ENCODE peak calls at places on chromosomes 4 and X, in seven cellular contexts. One of them, this sample, is unnamed.

GRCh38 chr4:57184378-57185031 is 74.3 kb upstream of the IGFBP7 start:
- DNase-seq in astrocyte: peak; percentile 14
- DNase-seq in coronary artery: no peak
- DNase-seq in body of pancreas: no peak
- DNase-seq in fibroblast of the aortic adventitia: no peak
- DNase-seq in A549: no peak
- DNase-seq in mesothelial cell of epicardium: no peak
- DNase-seq in this sample: no peak

GRCh38 chr4:189088783-189089182 is 851.9 kb upstream of the FRG1 start:
- DNase-seq in mesothelial cell of epicardium: no peak
- DNase-seq in fibroblast of the aortic adventitia: no peak
- DNase-seq in body of pancreas: no peak
- DNase-seq in coronary artery: no peak
- DNase-seq in astrocyte: no peak
- DNase-seq in A549: no peak
- DNase-seq in this sample: no peak

GRCh38 chrX:109760241-109760921 is 27.3 kb upstream of the ACSL4 start:
- DNase-seq in astrocyte: peak; percentile 17
- DNase-seq in A549: no peak
- DNase-seq in fibroblast of the aortic adventitia: peak; percentile 5
- DNase-seq in coronary artery: no peak
- DNase-seq in body of pancreas: no peak
- DNase-seq in mesothelial cell of epicardium: no peak
- DNase-seq in this sample: no peak

GRCh38 chr4:74181225-74181624 is 23.3 kb downstream of the MTHFD2L start:
- DNase-seq in coronary artery: no peak
- DNase-seq in A549: no peak
- DNase-seq in astrocyte: peak; percentile 63
- DNase-seq in fibroblast of the aortic adventitia: no peak
- DNase-seq in mesothelial cell of epicardium: no peak
- DNase-seq in body of pancreas: no peak
- DNase-seq in this sample: no peak

GRCh38 chr4:20356565-20356964 is 104.9 kb downstream of the SLIT2 start:
- DNase-seq in fibroblast of the aortic adventitia: peak; percentile 79
- DNase-seq in A549: no peak
- DNase-seq in body of pancreas: no peak
- DNase-seq in mesothelial cell of epicardium: no peak
- DNase-seq in coronary artery: no peak
- DNase-seq in astrocyte: peak; percentile 36
- DNase-seq in this sample: peak; percentile 13

GRCh38 chr4:64158648-64159326 is 250.5 kb downstream of the TECRL start:
- DNase-seq in fibroblast of the aortic adventitia: peak; percentile 37
- DNase-seq in coronary artery: no peak
- DNase-seq in astrocyte: peak; percentile 32
- DNase-seq in body of pancreas: peak; percentile 62
- DNase-seq in mesothelial cell of epicardium: peak; percentile 53
- DNase-seq in A549: peak; percentile 67
- DNase-seq in this sample: peak; percentile 75

GRCh38 chr4:19329631-19330030 is 922.1 kb upstream of the SLIT2 start:
- DNase-seq in coronary artery: no peak
- DNase-seq in fibroblast of the aortic adventitia: peak; percentile 52
- DNase-seq in astrocyte: peak; percentile 56
- DNase-seq in A549: no peak
- DNase-seq in mesothelial cell of epicardium: no peak
- DNase-seq in body of pancreas: no peak
- DNase-seq in this sample: no peak

GRCh38 chrX:129980540-129981206 is 1.8 kb upstream of the BCORL1 start:
- DNase-seq in A549: peak; percentile 44
- DNase-seq in astrocyte: no peak
- DNase-seq in mesothelial cell of epicardium: peak; percentile 49
- DNase-seq in fibroblast of the aortic adventitia: no peak
- DNase-seq in coronary artery: no peak
- DNase-seq in body of pancreas: peak; percentile 67
- DNase-seq in this sample: peak; percentile 29

GRCh38 chrX:34294665-34295064 is 162.6 kb upstream of the FAM47A start:
- DNase-seq in A549: no peak
- DNase-seq in astrocyte: no peak
- DNase-seq in mesothelial cell of epicardium: no peak
- DNase-seq in coronary artery: no peak
- DNase-seq in body of pancreas: no peak
- DNase-seq in fibroblast of the aortic adventitia: no peak
- DNase-seq in this sample: no peak

GRCh38 chr4:1989533-1990347 is 19.0 kb downstream of the NELFA start:
- DNase-seq in fibroblast of the aortic adventitia: no peak
- DNase-seq in body of pancreas: no peak
- DNase-seq in astrocyte: no peak
- DNase-seq in A549: no peak
- DNase-seq in mesothelial cell of epicardium: no peak
- DNase-seq in coronary artery: peak; percentile 59
- DNase-seq in this sample: no peak

GRCh38 chrX:46627700-46628405 is 54.3 kb downstream of the CHST7 start:
- DNase-seq in fibroblast of the aortic adventitia: no peak
- DNase-seq in astrocyte: no peak
- DNase-seq in mesothelial cell of epicardium: no peak
- DNase-seq in coronary artery: no peak
- DNase-seq in A549: no peak
- DNase-seq in body of pancreas: no peak
- DNase-seq in this sample: no peak

GRCh38 chr4:153393397-153393796 is 48.9 kb downstream of the MND1 start:
- DNase-seq in astrocyte: peak; percentile 70
- DNase-seq in mesothelial cell of epicardium: no peak
- DNase-seq in A549: peak; percentile 14
- DNase-seq in coronary artery: no peak
- DNase-seq in body of pancreas: peak; percentile 18
- DNase-seq in fibroblast of the aortic adventitia: peak; percentile 84
- DNase-seq in this sample: no peak

GRCh38 chr4:2059034-2059725 is at the start of gene NAT8L:
- DNase-seq in coronary artery: no peak
- DNase-seq in body of pancreas: peak; percentile 49
- DNase-seq in A549: peak; percentile 42
- DNase-seq in astrocyte: no peak
- DNase-seq in fibroblast of the aortic adventitia: no peak
- DNase-seq in mesothelial cell of epicardium: no peak
- DNase-seq in this sample: peak; percentile 37

GRCh38 chrX:137313627-137314026 is 252.3 kb upstream of the ZIC3 start:
- DNase-seq in A549: no peak
- DNase-seq in astrocyte: no peak
- DNase-seq in mesothelial cell of epicardium: no peak
- DNase-seq in body of pancreas: no peak
- DNase-seq in fibroblast of the aortic adventitia: no peak
- DNase-seq in coronary artery: no peak
- DNase-seq in this sample: no peak

GRCh38 chrX:36035550-36035949 is 116.0 kb downstream of the CFAP47 start:
- DNase-seq in body of pancreas: no peak
- DNase-seq in A549: no peak
- DNase-seq in fibroblast of the aortic adventitia: no peak
- DNase-seq in mesothelial cell of epicardium: no peak
- DNase-seq in coronary artery: no peak
- DNase-seq in astrocyte: no peak
- DNase-seq in this sample: no peak

GRCh38 chrX:14673236-14673635 is 143.9 kb downstream of the GLRA2 start:
- DNase-seq in A549: no peak
- DNase-seq in mesothelial cell of epicardium: no peak
- DNase-seq in coronary artery: no peak
- DNase-seq in fibroblast of the aortic adventitia: no peak
- DNase-seq in astrocyte: peak; percentile 38
- DNase-seq in body of pancreas: no peak
- DNase-seq in this sample: no peak

GRCh38 chr4:3781193-3781886 is 15.2 kb downstream of the ADRA2C start:
- DNase-seq in body of pancreas: no peak
- DNase-seq in coronary artery: no peak
- DNase-seq in mesothelial cell of epicardium: no peak
- DNase-seq in astrocyte: no peak
- DNase-seq in A549: peak; percentile 73
- DNase-seq in fibroblast of the aortic adventitia: no peak
- DNase-seq in this sample: no peak

GRCh38 chr4:158016511-158016910 is 156.3 kb downstream of the GASK1B start:
- DNase-seq in mesothelial cell of epicardium: no peak
- DNase-seq in fibroblast of the aortic adventitia: peak; percentile 76
- DNase-seq in coronary artery: no peak
- DNase-seq in astrocyte: peak; percentile 69
- DNase-seq in body of pancreas: no peak
- DNase-seq in A549: no peak
- DNase-seq in this sample: no peak

GRCh38 chrX:25015486-25016360 is at the start of gene ARX:
- DNase-seq in body of pancreas: peak; percentile 40
- DNase-seq in A549: peak; percentile 57
- DNase-seq in astrocyte: peak; percentile 36
- DNase-seq in mesothelial cell of epicardium: peak; percentile 76
- DNase-seq in coronary artery: no peak
- DNase-seq in fibroblast of the aortic adventitia: peak; percentile 43
- DNase-seq in this sample: peak; percentile 72

GRCh38 chr4:35105486-35105885 is 1138.8 kb downstream of the ARAP2 start:
- DNase-seq in fibroblast of the aortic adventitia: no peak
- DNase-seq in A549: no peak
- DNase-seq in mesothelial cell of epicardium: no peak
- DNase-seq in body of pancreas: no peak
- DNase-seq in astrocyte: no peak
- DNase-seq in coronary artery: no peak
- DNase-seq in this sample: no peak

GRCh38 chrX:153625271-153626024 is 21.6 kb upstream of the DUSP9 start:
- DNase-seq in A549: no peak
- DNase-seq in astrocyte: no peak
- DNase-seq in fibroblast of the aortic adventitia: no peak
- DNase-seq in mesothelial cell of epicardium: no peak
- DNase-seq in body of pancreas: no peak
- DNase-seq in coronary artery: no peak
- DNase-seq in this sample: no peak

GRCh38 chr4:127698789-127699200 is 31.4 kb upstream of the SLC25A31 start:
- DNase-seq in coronary artery: no peak
- DNase-seq in fibroblast of the aortic adventitia: peak; percentile 60
- DNase-seq in mesothelial cell of epicardium: no peak
- DNase-seq in body of pancreas: no peak
- DNase-seq in A549: peak; percentile 21
- DNase-seq in astrocyte: peak; percentile 94
- DNase-seq in this sample: no peak

GRCh38 chr4:138063581-138063980 is 178.6 kb downstream of the SLC7A11 start:
- DNase-seq in fibroblast of the aortic adventitia: no peak
- DNase-seq in body of pancreas: no peak
- DNase-seq in coronary artery: no peak
- DNase-seq in astrocyte: no peak
- DNase-seq in A549: no peak
- DNase-seq in mesothelial cell of epicardium: no peak
- DNase-seq in this sample: no peak

DNA sequence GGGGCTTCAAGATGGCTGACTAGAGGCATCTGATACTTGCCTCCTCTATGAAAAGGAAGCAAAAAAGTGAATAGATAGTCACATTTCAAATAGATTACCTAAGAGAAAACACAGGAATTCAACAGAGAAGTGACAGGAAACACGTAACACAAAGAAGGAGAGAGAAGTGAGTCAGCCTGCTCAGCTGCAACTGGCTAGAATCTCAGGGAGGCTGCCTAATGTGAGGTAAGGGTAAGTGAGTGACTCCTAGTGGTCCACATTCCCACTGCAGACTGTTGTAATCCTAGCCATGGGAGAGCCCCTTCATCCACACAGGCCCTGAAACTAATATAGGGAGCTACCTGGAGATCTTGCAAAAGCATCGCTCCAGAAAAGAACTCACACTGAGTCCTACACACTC is 179.2 kb downstream of the SLC7A11 start:
- DNase-seq in astrocyte: peak; percentile 51
- DNase-seq in fibroblast of the aortic adventitia: peak; percentile 49
- DNase-seq in body of pancreas: no peak
- DNase-seq in coronary artery: no peak
- DNase-seq in A549: no peak
- DNase-seq in mesothelial cell of epicardium: no peak
- DNase-seq in this sample: no peak
- TF ChIP-seq CTCF in astrocyte: peak; percentile 35
- TF ChIP-seq CTCF in fibroblast of the aortic adventitia: peak; percentile 19
- TF ChIP-seq CTCF in body of pancreas: no peak
- TF ChIP-seq CTCF in coronary artery: no peak
- TF ChIP-seq CTCF in A549: no peak
- TF ChIP-seq CTCF in mesothelial cell of epicardium: no peak
- TF ChIP-seq CTCF in this sample: no peak

GRCh38 chr4:54433686-54434085 is 204.6 kb downstream of the PDGFRA start:
- DNase-seq in astrocyte: no peak
- DNase-seq in coronary artery: no peak
- DNase-seq in A549: peak; percentile 11
- DNase-seq in fibroblast of the aortic adventitia: peak; percentile 44
- DNase-seq in mesothelial cell of epicardium: no peak
- DNase-seq in body of pancreas: no peak
- DNase-seq in this sample: peak; percentile 3
- TF ChIP-seq CTCF in astrocyte: peak; percentile 37
- TF ChIP-seq CTCF in coronary artery: no peak
- TF ChIP-seq CTCF in A549: no peak
- TF ChIP-seq CTCF in fibroblast of the aortic adventitia: peak; percentile 50
- TF ChIP-seq CTCF in mesothelial cell of epicardium: no peak
- TF ChIP-seq CTCF in body of pancreas: no peak
- TF ChIP-seq CTCF in this sample: peak; percentile 59

GRCh38 chr4:83369825-83370639 is 35.4 kb upstream of the HPSE start:
- DNase-seq in mesothelial cell of epicardium: no peak
- DNase-seq in coronary artery: no peak
- DNase-seq in A549: no peak
- DNase-seq in body of pancreas: no peak
- DNase-seq in fibroblast of the aortic adventitia: peak; percentile 23
- DNase-seq in astrocyte: no peak
- DNase-seq in this sample: no peak
- TF ChIP-seq CTCF in mesothelial cell of epicardium: no peak
- TF ChIP-seq CTCF in coronary artery: no peak
- TF ChIP-seq CTCF in A549: no peak
- TF ChIP-seq CTCF in body of pancreas: no peak
- TF ChIP-seq CTCF in fibroblast of the aortic adventitia: no peak
- TF ChIP-seq CTCF in astrocyte: no peak
- TF ChIP-seq CTCF in this sample: no peak

GRCh38 chrX:79511799-79512198 is 144.7 kb upstream of the ITM2A start:
- DNase-seq in A549: no peak
- DNase-seq in astrocyte: no peak
- DNase-seq in fibroblast of the aortic adventitia: no peak
- DNase-seq in coronary artery: no peak
- DNase-seq in mesothelial cell of epicardium: no peak
- DNase-seq in body of pancreas: no peak
- DNase-seq in this sample: no peak

GRCh38 chrX:79515529-79515928 is 148.4 kb upstream of the ITM2A start:
- DNase-seq in astrocyte: no peak
- DNase-seq in A549: no peak
- DNase-seq in mesothelial cell of epicardium: no peak
- DNase-seq in fibroblast of the aortic adventitia: no peak
- DNase-seq in coronary artery: no peak
- DNase-seq in body of pancreas: no peak
- DNase-seq in this sample: no peak
- TF ChIP-seq CTCF in astrocyte: no peak
- TF ChIP-seq CTCF in A549: no peak
- TF ChIP-seq CTCF in mesothelial cell of epicardium: no peak
- TF ChIP-seq CTCF in fibroblast of the aortic adventitia: no peak
- TF ChIP-seq CTCF in coronary artery: no peak
- TF ChIP-seq CTCF in body of pancreas: no peak
- TF ChIP-seq CTCF in this sample: no peak

DNA sequence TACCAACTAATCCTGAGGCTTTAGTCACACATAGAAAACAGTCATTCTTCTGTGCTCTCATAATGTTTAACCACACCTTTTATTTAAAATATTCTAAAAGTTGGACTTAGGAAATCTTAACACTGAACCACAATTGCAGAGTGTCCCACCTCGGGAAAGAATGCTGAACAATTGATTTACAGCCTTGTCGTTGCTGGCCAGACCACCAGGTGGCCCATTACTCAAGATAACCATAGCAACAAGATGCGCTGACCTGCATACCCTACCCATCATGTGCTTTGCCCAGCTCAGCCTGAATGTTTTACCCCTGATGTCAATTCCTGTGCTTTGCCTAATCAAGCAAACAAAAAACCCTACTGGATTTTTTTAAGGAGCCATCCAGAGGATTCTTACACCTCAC is 100.7 kb downstream of the ARSJ start:
- DNase-seq in coronary artery: no peak
- DNase-seq in A549: peak; percentile 54
- DNase-seq in fibroblast of the aortic adventitia: no peak
- DNase-seq in mesothelial cell of epicardium: no peak
- DNase-seq in body of pancreas: no peak
- DNase-seq in astrocyte: peak; percentile 75
- DNase-seq in this sample: peak; percentile 19
- TF ChIP-seq CTCF in coronary artery: no peak
- TF ChIP-seq CTCF in A549: peak; percentile 31
- TF ChIP-seq CTCF in fibroblast of the aortic adventitia: peak; percentile 18
- TF ChIP-seq CTCF in mesothelial cell of epicardium: peak; percentile 43
- TF ChIP-seq CTCF in body of pancreas: no peak
- TF ChIP-seq CTCF in astrocyte: peak; percentile 51
- TF ChIP-seq CTCF in this sample: peak; percentile 58

This sample was measured in neural crest cell.